ENCODE peak calls at places on chromosomes 6 and 20, in nine cellular contexts. U, Y, H, X, V, N, A, K and G are unnamed samples. For H3K9me3, the result is how much of the 10 kb centered on the place peaks cover.

GRCh38 chr6:140256213-140256612 is 881.8 kb upstream of the CITED2 start:
- DNase-seq in U (no peak), Y (no peak), H (no peak), X (no peak), V (no peak), N (peak), A (no peak), K (no peak), G (no peak)

GRCh38 chr6:44399991-44400390 is 12.5 kb downstream of the CDC5L start:
- DNase-seq in U (no peak), Y (no peak), H (no peak), X (peak), V (no peak), N (no peak), A (no peak), K (no peak), G (no peak)

GRCh38 chr20:13008761-13009681 is at the start of gene SPTLC3:
- DNase-seq in U (no peak), Y (no peak), H (peak), X (peak), V (no peak), N (no peak), A (peak), K (peak), G (no peak)

GRCh38 chr6:100134703-100135102 is 140.7 kb upstream of the MCHR2 start:
- DNase-seq in U (no peak), Y (no peak), H (no peak), X (peak), V (no peak), N (no peak), A (no peak), K (no peak), G (no peak)

GRCh38 chr20:38109025-38109541 is 56.0 kb downstream of the TGM2 start:
- DNase-seq in U (no peak), Y (no peak), H (peak), X (peak), V (no peak), N (peak), A (no peak), K (peak), G (no peak)

GRCh38 chr20:48360338-48360698 is 467.5 kb downstream of the PREX1 start:
- DNase-seq in U (no peak), Y (no peak), H (no peak), X (no peak), V (no peak), N (no peak), A (no peak), K (no peak), G (no peak)

GRCh38 chr20:48819813-48820648 is 7.8 kb downstream of the PREX1 start:
- DNase-seq in U (no peak), Y (no peak), H (no peak), X (no peak), V (no peak), N (no peak), A (no peak), K (no peak), G (no peak)

GRCh38 chr6:72363844-72364740 is 257.8 kb upstream of the KCNQ5 start:
- DNase-seq in U (no peak), Y (no peak), H (no peak), X (peak), V (no peak), N (peak), A (no peak), K (no peak), G (no peak)

GRCh38 chr20:20561172-20561571 is 151.3 kb downstream of the RALGAPA2 start:
- DNase-seq in U (no peak), Y (no peak), H (no peak), X (no peak), V (no peak), N (no peak), A (no peak), K (no peak), G (no peak)

GRCh38 chr6:159953091-159953581 is 15.7 kb upstream of the IGF2R start:
- DNase-seq in U (no peak), Y (no peak), H (peak), X (peak), V (no peak), N (peak), A (peak), K (peak), G (no peak)

GRCh38 chr6:144849920-144850319 is 564.8 kb downstream of the UTRN start:
- DNase-seq in U (no peak), Y (no peak), H (no peak), X (no peak), V (no peak), N (no peak), A (no peak), K (no peak), G (no peak)

GRCh38 chr20:63082939-63083735 is 76.4 kb upstream of the BHLHE23 start:
- DNase-seq in U (no peak), Y (no peak), H (no peak), X (no peak), V (no peak), N (no peak), A (no peak), K (peak), G (no peak)

GRCh38 chr6:3227363-3228045 is at the start of gene TUBB2B:
- DNase-seq in U (no peak), Y (no peak), H (no peak), X (no peak), V (no peak), N (peak), A (no peak), K (peak), G (no peak)

GRCh38 chr20:39911497-39911896 is 777.5 kb downstream of the MAFB start:
- DNase-seq in U (no peak), Y (no peak), H (no peak), X (no peak), V (no peak), N (no peak), A (no peak), K (no peak), G (no peak)

GRCh38 chr20:39910536-39910935 is 778.5 kb downstream of the MAFB start:
- DNase-seq in U (no peak), Y (no peak), H (peak), X (no peak), V (no peak), N (peak), A (no peak), K (peak), G (no peak)

GRCh38 chr20:39913274-39913673 is 775.8 kb downstream of the MAFB start:
- DNase-seq in U (no peak), Y (no peak), H (no peak), X (no peak), V (no peak), N (no peak), A (no peak), K (no peak), G (no peak)

DNA sequence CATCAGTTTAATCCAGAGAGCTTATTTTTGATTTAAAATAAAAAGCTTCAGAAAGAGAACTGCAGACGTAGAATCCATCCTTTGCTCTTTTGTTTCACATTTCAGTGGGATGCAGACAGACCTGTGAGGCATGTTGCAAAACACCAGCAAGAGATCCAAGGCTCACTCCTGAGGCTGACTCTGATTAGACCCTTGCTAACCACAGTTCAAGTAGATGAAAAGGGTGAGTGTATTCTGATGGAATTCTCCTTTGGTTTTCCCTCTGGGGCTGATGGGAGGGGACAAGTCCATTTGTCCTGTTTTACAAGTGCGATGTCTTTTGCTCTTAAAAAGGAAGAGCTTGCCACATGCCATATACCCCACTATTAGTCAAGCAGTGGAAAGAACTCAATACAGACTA is 772.8 kb downstream of the MAFB start:
- DNase-seq in U (no peak), Y (no peak), H (no peak), X (no peak), V (no peak), N (peak), A (no peak), K (no peak), G (no peak)
- H3K9me3 ChIP-seq in U (under half), Y (under half), H (under half), X (under half), V (under half), N (under half), A (under half), K (under half), G (under half)

GRCh38 chr6:74991573-74992332 is 214.1 kb downstream of the COL12A1 start:
- DNase-seq in U (no peak), Y (no peak), H (no peak), X (peak), V (no peak), N (peak), A (no peak), K (no peak), G (no peak)
- H3K9me3 ChIP-seq in U (under half), Y (under half), H (under half), X (under half), V (under half), N (under half), A (under half), K (under half), G (under half)

DNA sequence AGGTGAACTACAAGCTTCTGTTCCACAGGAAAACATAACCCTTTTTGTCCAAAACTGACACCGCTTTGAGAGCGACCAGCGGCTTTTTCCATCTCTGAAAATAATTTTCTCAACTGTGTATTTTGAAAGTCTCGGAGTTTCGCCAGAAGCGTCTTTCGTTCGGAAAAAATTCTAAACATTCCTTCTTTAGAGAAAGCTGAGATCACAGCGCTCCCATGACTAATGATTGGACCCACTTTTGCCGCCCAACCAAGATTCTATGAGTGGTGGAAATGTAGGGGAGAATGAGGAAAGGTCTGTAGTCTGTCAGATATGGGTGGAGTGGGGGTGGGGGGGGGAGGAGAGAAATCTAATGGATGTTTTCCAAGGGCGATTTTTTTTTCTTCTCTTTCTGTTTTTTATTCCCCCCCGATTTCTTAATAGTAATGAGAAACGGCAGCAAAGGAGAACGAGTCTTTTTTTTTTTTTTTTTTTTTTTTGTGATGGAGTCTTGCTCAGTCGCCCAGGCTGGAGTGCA is 189.3 kb downstream of the TRIM27 start:
- DNase-seq in U (no peak), Y (no peak), H (no peak), X (no peak), V (no peak), N (no peak), A (no peak), K (no peak), G (no peak)
- H3K9me3 ChIP-seq in U (under half), Y (under half), H (under half), X (under half), V (under half), N (under half), A (under half), K (under half), G (under half)

GRCh38 chr6:161215193-161215592 is 58.7 kb downstream of the AGPAT4 start:
- DNase-seq in U (no peak), Y (no peak), H (no peak), X (peak), V (no peak), N (no peak), A (no peak), K (no peak), G (no peak)
- H3K9me3 ChIP-seq in U (under half), Y (under half), H (under half), X (under half), V (under half), N (under half), A (under half), K (under half), G (under half)

DNA sequence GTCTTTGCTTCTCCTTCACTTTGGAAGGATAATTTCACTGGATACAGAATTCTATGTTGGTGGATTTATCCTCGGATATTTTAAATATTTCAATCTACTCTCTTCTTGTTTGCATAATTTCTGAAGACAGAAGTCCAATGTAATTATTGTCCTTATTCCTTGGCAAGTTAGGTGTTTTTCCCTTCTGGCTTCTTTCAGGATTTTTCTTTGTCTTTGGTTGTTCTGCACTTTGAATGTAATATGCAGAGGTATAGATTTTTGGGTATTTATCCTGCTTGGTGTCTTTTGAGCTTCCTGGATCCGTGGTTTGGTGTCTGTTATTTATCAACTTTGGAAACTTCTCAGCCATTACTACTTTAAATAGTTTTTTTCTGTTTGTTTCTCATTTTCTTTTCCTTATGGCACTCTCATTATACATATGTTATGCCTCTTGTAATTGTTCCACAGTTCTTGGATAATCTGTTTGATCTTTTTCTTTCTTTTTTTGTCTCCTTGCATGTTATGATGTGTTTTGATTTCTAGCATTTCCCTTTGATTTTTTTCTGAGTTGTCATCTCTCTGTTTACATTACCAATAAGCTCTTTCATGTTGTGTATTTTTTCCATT is 48.6 kb upstream of the ATXN1 start:
- DNase-seq in U (no peak), Y (no peak), H (no peak), X (no peak), V (no peak), N (no peak), A (no peak), K (no peak), G (no peak)
- H3K9me3 ChIP-seq in U (under half), Y (under half), H (under half), X (under half), V (under half), N (under half), A (under half), K (under half), G (under half)

GRCh38 chr6:168709440-168709839 is 268.5 kb downstream of the SMOC2 start:
- DNase-seq in U (no peak), Y (no peak), H (no peak), X (no peak), V (no peak), N (no peak), A (no peak), K (no peak), G (no peak)

GRCh38 chr6:168711666-168712300 is 270.8 kb downstream of the SMOC2 start:
- DNase-seq in U (no peak), Y (no peak), H (no peak), X (no peak), V (no peak), N (no peak), A (no peak), K (no peak), G (no peak)

GRCh38 chr6:168709991-168710390 is 269.0 kb downstream of the SMOC2 start:
- DNase-seq in U (no peak), Y (no peak), H (no peak), X (no peak), V (no peak), N (no peak), A (no peak), K (no peak), G (no peak)

GRCh38 chr6:168713013-168713412 is 272.0 kb downstream of the SMOC2 start:
- DNase-seq in U (no peak), Y (no peak), H (no peak), X (no peak), V (no peak), N (no peak), A (no peak), K (no peak), G (no peak)

DNA sequence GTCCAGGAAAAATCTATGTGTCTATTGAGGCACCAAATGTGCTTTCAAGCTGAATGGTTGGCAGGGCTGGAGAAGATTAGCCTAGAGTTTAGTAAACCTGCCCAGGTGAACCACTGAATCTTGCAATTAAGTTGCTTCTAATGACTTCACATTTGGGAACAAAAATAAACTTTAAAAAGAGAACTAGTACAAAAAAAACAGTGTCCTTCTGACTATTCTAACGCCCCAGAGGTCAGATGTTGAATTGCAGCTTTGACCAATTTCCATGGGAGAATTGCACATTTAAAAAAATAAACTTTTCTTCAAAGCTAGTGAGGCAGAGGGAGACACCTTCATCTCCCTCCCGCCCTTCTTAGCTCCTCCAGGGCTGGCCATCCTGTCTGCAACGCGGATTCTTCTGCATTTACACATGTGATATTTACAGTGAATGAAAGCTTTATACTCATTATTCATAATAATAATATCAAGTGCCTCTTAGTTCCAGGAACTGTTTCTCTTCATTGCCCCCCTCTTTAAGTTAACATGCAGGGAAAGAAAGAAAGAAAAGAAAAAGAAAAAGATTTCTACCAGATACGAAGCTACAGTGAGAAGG is 270.2 kb downstream of the SMOC2 start:
- DNase-seq in U (no peak), Y (no peak), H (no peak), X (peak), V (no peak), N (no peak), A (no peak), K (no peak), G (no peak)
- H3K9me3 ChIP-seq in U (under half), Y (under half), H (under half), X (under half), V (under half), N (under half), A (under half), K (under half), G (under half)

DNA sequence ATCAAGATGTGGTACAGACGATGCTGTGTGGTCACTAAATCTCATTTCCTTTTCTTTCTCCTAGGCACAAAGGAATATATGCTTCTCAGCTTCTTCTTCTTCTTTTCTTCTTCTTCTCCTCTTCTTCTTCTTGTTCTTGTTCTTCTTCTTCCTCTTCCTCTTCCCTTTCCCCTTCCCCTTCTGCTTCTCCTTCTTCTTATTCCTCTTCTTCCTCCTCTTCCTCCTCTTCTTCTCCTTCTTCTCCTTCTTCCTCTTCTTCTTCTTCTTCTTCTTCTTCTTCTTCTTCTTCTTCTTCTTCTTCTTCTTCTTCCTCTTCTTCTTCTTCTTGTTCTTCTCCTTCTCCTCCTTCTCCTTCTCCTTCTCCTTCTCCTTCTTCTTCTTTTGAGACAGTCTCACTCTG is 190.4 kb upstream of the DTNBP1 start:
- DNase-seq in U (no peak), Y (no peak), H (no peak), X (no peak), V (no peak), N (no peak), A (no peak), K (no peak), G (no peak)
- H3K9me3 ChIP-seq in U (under half), Y (under half), H (under half), X (under half), V (under half), N (under half), A (under half), K (under half), G (under half)

GRCh38 chr6:324729-325125 is 32.4 kb downstream of the DUSP22 start:
- DNase-seq in U (no peak), Y (no peak), H (no peak), X (no peak), V (no peak), N (no peak), A (no peak), K (peak), G (no peak)
- H3K9me3 ChIP-seq in U (under half), Y (under half), H (under half), X (under half), V (under half), N (under half), A (under half), K (under half), G (under half)

GRCh38 chr6:34527751-34528670 is 28.1 kb downstream of the SPDEF start:
- DNase-seq in U (no peak), Y (no peak), H (no peak), X (no peak), V (no peak), N (no peak), A (no peak), K (no peak), G (no peak)

GRCh38 chr6:34529665-34530327 is 26.3 kb downstream of the SPDEF start:
- DNase-seq in U (no peak), Y (no peak), H (peak), X (peak), V (no peak), N (no peak), A (peak), K (peak), G (no peak)

GRCh38 chr6:34526992-34527728 is 29.0 kb downstream of the SPDEF start:
- DNase-seq in U (peak), Y (peak), H (peak), X (peak), V (peak), N (peak), A (peak), K (peak), G (peak)

GRCh38 chr6:34530753-34531365 is 25.3 kb downstream of the SPDEF start:
- DNase-seq in U (no peak), Y (no peak), H (no peak), X (no peak), V (no peak), N (no peak), A (no peak), K (peak), G (no peak)

GRCh38 chr6:34528996-34529664 is 27.0 kb downstream of the SPDEF start:
- DNase-seq in U (no peak), Y (no peak), H (no peak), X (no peak), V (no peak), N (no peak), A (no peak), K (no peak), G (no peak)
- H3K9me3 ChIP-seq in U (under half), Y (under half), H (under half), X (under half), V (under half), N (under half), A (under half), K (under half), G (under half)

GRCh38 chr6:156387472-156387871 is 389.7 kb upstream of the ARID1B start:
- DNase-seq in U (no peak), Y (no peak), H (no peak), X (no peak), V (no peak), N (no peak), A (no peak), K (no peak), G (no peak)
- H3K9me3 ChIP-seq in U (under half), Y (under half), H (under half), X (under half), V (under half), N (under half), A (under half), K (under half), G (under half)